ENCODE peak calls at places on chromosome 4, in ten cellular contexts. F, Q, X, J, V, C, A, I, Z and K are unnamed samples.

GRCh38 chr4:123398803-123399637 is 2.4 kb downstream of the SPRY1 start:
- DNase-seq in X (peak), J (peak), Z (peak), Q (no peak), C (no peak), F (peak), A (peak), V (peak), I (peak), K (peak)

GRCh38 chr4:81257841-81258240 is 42.8 kb upstream of the PRKG2 start:
- DNase-seq in A (no peak), J (no peak), V (no peak), Z (no peak), I (no peak), C (no peak), F (no peak), X (no peak), Q (no peak), K (no peak)

GRCh38 chr4:112840061-112840460 is 203.1 kb downstream of the LARP7 start:
- DNase-seq in A (no peak), Q (no peak), I (no peak), F (peak), Z (no peak), J (no peak), V (no peak), C (no peak), X (no peak), K (no peak)

GRCh38 chr4:29770627-29771026 is 949.5 kb upstream of the PCDH7 start:
- DNase-seq in A (no peak), I (no peak), Q (no peak), V (no peak), J (no peak), C (no peak), X (no peak), Z (no peak), F (no peak), K (no peak)

GRCh38 chr4:88660446-88661294 is 37.0 kb downstream of the NAP1L5 start:
- DNase-seq in A (no peak), X (no peak), J (no peak), I (no peak), F (peak), Z (no peak), V (no peak), C (no peak), Q (no peak), K (no peak)

GRCh38 chr4:38034986-38035882 is 75.0 kb downstream of the PTTG2 start:
- DNase-seq in C (no peak), I (no peak), Z (peak), F (peak), X (no peak), Q (no peak), V (peak), A (no peak), J (no peak), K (peak)

GRCh38 chr4:120699354-120699753 is 223.2 kb downstream of the PRDM5 start:
- DNase-seq in I (no peak), V (no peak), Q (no peak), A (no peak), C (no peak), F (no peak), X (peak), Z (no peak), J (no peak), K (no peak)

GRCh38 chr4:156475322-156475721 is 496.3 kb downstream of the PDGFC start:
- DNase-seq in V (no peak), Q (peak), I (no peak), C (no peak), F (peak), Z (peak), A (no peak), J (no peak), X (no peak), K (peak)

GRCh38 chr4:106344324-106344970 is 24.1 kb downstream of the GIMD1 start:
- DNase-seq in V (no peak), C (no peak), A (no peak), X (no peak), I (no peak), J (no peak), F (peak), Q (no peak), Z (no peak), K (peak)

GRCh38 chr4:7392438-7393374 is 42.0 kb downstream of the PSAPL1 start:
- DNase-seq in A (no peak), C (no peak), J (no peak), I (no peak), F (peak), X (peak), Q (no peak), Z (no peak), V (no peak), K (no peak)

GRCh38 chr4:186109245-186109644 is 4.7 kb downstream of the FAM149A start:
- DNase-seq in F (no peak), Z (no peak), J (no peak), C (no peak), Q (no peak), A (no peak), I (no peak), X (no peak), V (no peak), K (no peak)

GRCh38 chr4:2636331-2636730 is 99.9 kb downstream of the FAM193A start:
- DNase-seq in Z (no peak), I (no peak), V (no peak), C (no peak), F (no peak), Q (no peak), X (no peak), J (no peak), A (no peak), K (no peak)

GRCh38 chr4:182880387-182881356 is 36.5 kb downstream of the DCTD start:
- DNase-seq in F (peak), V (no peak), A (peak), Q (no peak), X (peak), I (no peak), Z (no peak), J (no peak), C (no peak), K (no peak)

GRCh38 chr4:137032242-137032641 is 500.1 kb downstream of the PCDH18 start:
- DNase-seq in Q (no peak), V (no peak), X (no peak), C (no peak), F (peak), I (no peak), A (no peak), J (no peak), Z (no peak), K (peak)

GRCh38 chr4:53686521-53686920 is 95.2 kb upstream of the LNX1 start:
- DNase-seq in F (no peak), Q (no peak), Z (no peak), I (no peak), V (no peak), A (no peak), X (no peak), J (no peak), C (no peak), K (no peak)

GRCh38 chr4:31343058-31343457 is 622.9 kb downstream of the PCDH7 start:
- DNase-seq in V (no peak), A (no peak), F (no peak), J (no peak), X (no peak), Q (no peak), I (no peak), C (no peak), Z (no peak), K (no peak)

GRCh38 chr4:8495803-8496202 is 55.2 kb downstream of the TRMT44 start:
- DNase-seq in Q (no peak), I (no peak), F (no peak), Z (peak), V (no peak), A (no peak), J (no peak), C (no peak), X (no peak), K (peak)

GRCh38 chr4:153570228-153570973 is 104.2 kb downstream of the TMEM131L start:
- DNase-seq in Q (no peak), J (no peak), Z (no peak), V (no peak), F (no peak), I (no peak), A (no peak), X (no peak), C (no peak), K (no peak)

GRCh38 chr4:156968479-156968984 is 3.1 kb downstream of the PDGFC start:
- DNase-seq in C (no peak), V (peak), A (peak), F (peak), X (peak), Q (no peak), Z (peak), J (peak), I (peak), K (peak)

GRCh38 chr4:26459054-26459755 is 31.1 kb downstream of the CCKAR start:
- DNase-seq in Q (peak), F (peak), V (peak), A (peak), C (no peak), J (no peak), I (no peak), X (no peak), Z (peak), K (peak)
- H3K4me3 ChIP-seq in Q (no peak), F (no peak), V (no peak), A (no peak), C (no peak), J (no peak), I (no peak), X (no peak), Z (no peak), K (no peak)

DNA sequence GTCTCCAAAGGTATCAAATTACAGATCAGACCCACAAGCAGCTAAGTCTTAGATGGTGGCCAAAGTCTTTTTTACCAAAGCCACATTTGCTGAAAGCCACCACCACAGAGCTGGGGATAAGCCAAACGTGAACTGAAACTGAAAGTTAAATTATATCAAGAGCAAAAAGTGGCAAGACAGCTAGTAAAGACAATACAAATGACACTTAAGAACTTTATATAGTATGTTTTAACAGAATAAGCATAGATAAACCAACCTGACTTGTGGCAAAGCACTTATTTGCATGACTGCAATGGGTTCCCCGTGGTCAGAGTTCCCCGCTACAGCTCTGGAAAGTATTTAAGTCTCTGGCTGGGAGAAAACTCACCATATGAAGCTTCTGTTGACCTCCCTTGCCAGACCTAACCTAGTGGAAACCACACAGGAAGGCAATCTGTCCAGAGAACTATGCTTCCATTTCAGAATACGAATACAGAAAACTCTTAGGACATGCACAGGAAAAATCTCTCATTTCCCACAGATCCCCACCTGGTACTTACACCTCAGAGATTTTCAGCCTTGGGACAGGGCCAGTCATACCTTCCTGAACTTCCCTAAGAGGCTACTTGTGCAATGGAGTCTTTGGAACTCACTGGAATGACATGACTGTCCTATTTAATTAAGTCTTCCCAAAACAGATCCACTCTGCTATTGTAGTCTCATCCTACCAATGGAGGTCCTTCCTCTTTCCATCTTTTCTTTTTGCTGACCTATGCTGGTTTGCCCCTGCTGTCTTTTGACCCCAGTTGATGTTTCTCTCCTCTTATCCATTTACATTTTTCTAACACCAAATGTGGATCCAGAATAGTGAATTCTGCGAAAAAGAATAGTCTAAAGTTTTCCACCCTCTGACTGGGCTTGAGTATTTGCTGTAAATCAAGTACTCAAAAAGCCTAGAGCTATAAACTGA is 225.1 kb downstream of the NR3C2 start:
- DNase-seq in I (no peak), X (no peak), V (no peak), Z (no peak), C (no peak), Q (no peak), J (no peak), F (peak), A (no peak), K (no peak)
- H3K4me3 ChIP-seq in I (no peak), X (peak), V (no peak), Z (no peak), C (peak), Q (no peak), J (no peak), F (no peak), A (no peak), K (no peak)

GRCh38 chr4:109078724-109079123 is 223.7 kb downstream of the COL25A1 start:
- DNase-seq in A (no peak), C (no peak), Q (peak), V (no peak), F (peak), J (no peak), X (no peak), I (no peak), Z (no peak), K (peak)
- H3K4me3 ChIP-seq in A (no peak), C (no peak), Q (no peak), V (no peak), F (no peak), J (no peak), X (no peak), I (no peak), Z (no peak), K (no peak)

GRCh38 chr4:85864806-85865205 is 389.9 kb downstream of the ARHGAP24 start:
- DNase-seq in A (no peak), Q (no peak), C (no peak), Z (no peak), X (no peak), F (no peak), I (no peak), J (no peak), V (no peak), K (peak)

GRCh38 chr4:85869156-85869555 is 394.2 kb downstream of the ARHGAP24 start:
- DNase-seq in J (no peak), Z (no peak), X (no peak), F (peak), Q (no peak), C (no peak), V (no peak), A (no peak), I (no peak), K (no peak)

GRCh38 chr4:85867281-85867680 is 392.3 kb downstream of the ARHGAP24 start:
- DNase-seq in X (no peak), C (no peak), Q (no peak), Z (no peak), A (no peak), J (no peak), F (peak), V (no peak), I (no peak), K (no peak)

GRCh38 chr4:85865256-85865655 is 390.3 kb downstream of the ARHGAP24 start:
- DNase-seq in F (no peak), J (no peak), Q (no peak), X (no peak), I (no peak), V (no peak), C (no peak), A (no peak), Z (no peak), K (no peak)

GRCh38 chr4:85866508-85866907 is 391.6 kb downstream of the ARHGAP24 start:
- DNase-seq in C (no peak), I (no peak), Q (no peak), A (no peak), Z (no peak), X (no peak), F (peak), V (no peak), J (no peak), K (no peak)
- H3K4me3 ChIP-seq in C (peak), I (no peak), Q (no peak), A (no peak), Z (no peak), X (no peak), F (no peak), V (no peak), J (no peak), K (no peak)

DNA sequence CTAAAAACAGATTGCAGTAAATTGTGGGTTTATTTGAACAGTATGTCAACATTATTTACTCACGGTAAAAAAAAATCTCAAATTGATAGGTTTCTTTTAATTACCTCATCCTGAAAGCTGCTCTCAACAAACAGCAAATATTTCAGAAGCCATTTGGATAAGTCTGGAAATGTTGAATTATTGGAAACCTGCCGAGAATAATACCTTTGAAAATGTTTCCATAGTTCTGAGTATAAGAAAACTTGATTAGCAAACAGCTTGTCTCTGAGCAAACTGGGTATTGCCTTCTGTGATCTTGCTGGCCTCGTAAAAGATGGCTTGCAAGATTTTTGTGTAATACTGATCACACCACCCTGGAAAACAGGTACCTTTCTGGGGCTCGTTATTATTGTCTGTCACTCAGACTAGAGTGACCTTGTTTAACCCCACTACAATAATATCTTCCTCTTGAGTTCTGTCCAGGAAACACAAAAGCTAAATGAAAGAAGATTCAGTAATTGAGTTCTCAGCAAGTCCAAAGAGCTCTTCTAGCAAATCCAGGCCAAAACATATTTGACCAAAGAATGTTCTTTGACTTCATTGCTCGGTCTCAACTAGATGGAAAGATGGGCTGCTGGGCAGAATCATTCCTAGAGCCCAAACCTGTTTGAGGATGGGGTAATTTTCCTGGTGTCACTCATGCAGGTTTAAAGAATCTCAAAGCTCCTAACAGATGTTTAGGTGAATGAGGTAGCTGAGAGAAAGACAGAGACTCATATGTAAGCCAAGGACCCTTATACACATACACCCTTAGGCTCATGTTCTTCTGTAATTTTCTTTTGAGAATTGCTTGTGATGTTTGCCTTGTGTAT is 255.6 kb upstream of the JADE1 start:
- DNase-seq in A (no peak), V (no peak), I (no peak), F (peak), C (no peak), Z (peak), X (no peak), J (no peak), Q (no peak), K (no peak)
- H3K4me3 ChIP-seq in A (no peak), V (peak), I (no peak), F (peak), C (peak), Z (peak), X (peak), J (no peak), Q (peak), K (peak)

GRCh38 chr4:128463006-128463405 is 175.4 kb upstream of the PGRMC2 start:
- DNase-seq in Q (no peak), F (no peak), X (no peak), A (no peak), V (no peak), I (no peak), J (no peak), C (no peak), Z (no peak), K (no peak)
- H3K4me3 ChIP-seq in Q (no peak), F (no peak), X (no peak), A (no peak), V (no peak), I (no peak), J (no peak), C (no peak), Z (no peak), K (no peak)

DNA sequence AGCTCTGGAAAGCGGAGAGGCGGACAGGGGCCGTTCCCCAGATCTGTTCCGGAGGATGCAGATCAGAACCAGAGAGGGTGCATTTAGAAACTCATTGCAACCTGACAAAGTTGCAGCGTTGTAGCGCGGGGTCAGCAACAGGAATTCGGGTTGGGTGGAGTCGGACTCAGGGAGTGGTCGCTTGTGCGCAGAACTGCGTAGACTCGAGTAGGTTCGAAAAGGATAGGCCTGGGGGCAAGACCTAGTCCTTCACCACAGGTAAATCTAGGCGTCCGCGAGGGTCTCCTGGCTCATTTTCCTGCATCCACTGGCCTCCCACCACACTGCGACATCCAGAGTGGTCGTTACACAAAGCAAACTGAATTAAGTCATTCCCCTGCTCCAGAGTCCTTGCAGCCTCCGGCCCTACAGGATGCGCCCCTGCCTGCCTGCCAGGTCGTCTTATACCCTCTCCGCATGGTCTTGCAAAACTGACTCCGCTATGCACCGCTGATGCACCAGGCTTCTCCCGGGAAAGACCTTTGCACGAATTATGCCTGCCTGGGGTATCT is 4.7 kb upstream of the ZNF518B start:
- DNase-seq in A (no peak), Q (no peak), I (no peak), V (no peak), F (no peak), Z (no peak), J (no peak), C (no peak), X (no peak), K (no peak)
- H3K4me3 ChIP-seq in A (no peak), Q (peak), I (no peak), V (no peak), F (peak), Z (no peak), J (no peak), C (peak), X (peak), K (no peak)

GRCh38 chr4:79498282-79498681 is 90.3 kb upstream of the GK2 start:
- DNase-seq in Z (no peak), J (no peak), Q (no peak), F (peak), I (no peak), X (no peak), A (no peak), C (no peak), V (no peak), K (no peak)
- H3K4me3 ChIP-seq in Z (no peak), J (no peak), Q (no peak), F (no peak), I (no peak), X (peak), A (no peak), C (no peak), V (no peak), K (no peak)

DNA sequence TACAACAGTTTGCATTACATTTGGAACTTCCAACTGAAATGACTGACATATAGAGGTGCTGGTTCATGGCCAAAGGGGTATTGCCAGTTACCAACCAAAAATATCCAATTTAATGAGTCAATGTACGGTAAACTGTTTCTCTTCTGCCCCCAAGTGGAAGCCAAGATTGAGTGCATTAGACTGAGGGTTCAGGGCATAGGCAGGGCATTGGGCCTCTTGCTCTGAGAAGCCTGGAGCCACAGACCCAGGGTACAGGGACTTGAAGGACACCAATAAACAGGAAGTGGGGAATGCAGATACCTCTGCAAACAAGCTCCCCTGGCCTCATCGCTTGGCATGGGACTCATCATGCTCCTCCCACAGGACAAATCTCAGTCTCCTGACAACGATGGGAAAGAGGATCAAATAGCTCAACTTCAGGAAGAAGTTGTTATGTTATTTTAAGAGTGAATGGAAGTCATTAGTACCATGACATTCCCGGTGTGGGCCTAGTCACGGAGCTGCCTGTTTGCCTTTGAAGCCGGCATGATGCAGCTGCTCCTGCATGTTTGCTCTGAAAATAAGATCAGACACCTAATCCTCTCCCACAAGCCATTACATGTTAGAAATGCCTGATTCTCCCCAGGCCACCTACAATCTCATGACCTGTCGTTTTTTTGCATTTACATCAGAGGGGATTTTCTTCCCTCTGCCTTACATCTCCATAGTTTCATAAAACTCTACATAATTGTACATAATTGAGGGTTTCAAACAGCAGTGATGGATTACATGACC is 224.2 kb downstream of the RCHY1 start:
- DNase-seq in A (no peak), V (no peak), F (peak), Z (peak), X (no peak), C (no peak), I (no peak), Q (no peak), J (peak), K (peak)
- H3K4me3 ChIP-seq in A (no peak), V (no peak), F (no peak), Z (no peak), X (no peak), C (no peak), I (no peak), Q (no peak), J (no peak), K (no peak)